ENCODE peak calls at places on chromosomes 13 and 19, in ten cellular contexts. T is CD8-positive, alpha-beta memory T cell; I is IMR-90; Q is tibial artery; N is body of pancreas; R is CD4-positive, CD25-positive, alpha-beta regulatory T cell; O is breast epithelium; L is right lobe of liver; C is right cardiac atrium; M is aorta. W is an unnamed sample. For H3K4me1 and H3K9me3, the result is how much of the 10 kb centered on the place peaks cover.

GRCh38 chr19:29807870-29808405 is 3.9 kb upstream of the CCNE1 start:
- DNase-seq in R (no peak), M (no peak), N (no peak), T (no peak), I (no peak), L (peak), Q (no peak), C (no peak), O (no peak), W (no peak)

GRCh38 chr19:45211751-45212381 is 33.3 kb downstream of the BLOC1S3 start:
- DNase-seq in C (peak), O (peak), T (no peak), M (no peak), Q (no peak), N (peak), I (no peak), L (peak), R (no peak), W (no peak)

GRCh38 chr13:44281252-44282000 is 92.2 kb upstream of the SERP2 start:
- DNase-seq in L (no peak), T (no peak), C (no peak), M (no peak), I (no peak), Q (no peak), O (no peak), N (no peak), R (no peak), W (no peak)

GRCh38 chr13:84654654-84655244 is 772.5 kb upstream of the SLITRK1 start:
- DNase-seq in I (no peak), N (no peak), T (no peak), C (no peak), R (no peak), O (no peak), Q (no peak), L (no peak), M (no peak), W (no peak)

GRCh38 chr13:105196052-105196451 is 1339.4 kb downstream of the EFNB2 start:
- DNase-seq in N (no peak), T (no peak), I (peak), O (no peak), C (no peak), R (no peak), Q (no peak), M (no peak), L (no peak), W (no peak)

GRCh38 chr13:96677029-96677428 is 317.2 kb downstream of the OXGR1 start:
- DNase-seq in T (no peak), M (no peak), N (no peak), O (no peak), L (no peak), C (no peak), I (no peak), Q (no peak), R (no peak), W (no peak)

GRCh38 chr13:36919833-36920611 is at the start of gene SMAD9:
- DNase-seq in T (no peak), Q (peak), N (peak), M (peak), L (peak), O (peak), I (peak), C (peak), R (peak), W (peak)

GRCh38 chr19:30606114-30607050 is 234.2 kb downstream of the ZNF536 start:
- DNase-seq in L (no peak), C (no peak), T (no peak), M (no peak), N (no peak), Q (no peak), I (no peak), R (no peak), O (no peak), W (no peak)

GRCh38 chr13:74061939-74062595 is 72.1 kb downstream of the KLF12 start:
- DNase-seq in O (no peak), N (peak), M (no peak), L (no peak), R (peak), T (peak), I (peak), C (no peak), Q (no peak), W (no peak)

GRCh38 chr13:41384749-41385503 is 72.4 kb upstream of the RGCC start:
- DNase-seq in O (no peak), C (no peak), T (no peak), R (peak), L (no peak), Q (no peak), M (no peak), N (no peak), I (peak), W (no peak)

GRCh38 chr13:72643339-72643989 is 84.0 kb downstream of the MZT1 start:
- DNase-seq in M (peak), L (no peak), O (no peak), N (peak), R (peak), T (peak), Q (no peak), C (peak), I (peak), W (peak)

GRCh38 chr19:41376241-41376997 is at the start of gene TMEM91:
- DNase-seq in Q (peak), C (peak), R (peak), T (no peak), O (no peak), I (no peak), N (peak), M (peak), L (no peak), W (peak)

GRCh38 chr13:76764429-76764828 is 121.8 kb downstream of the KCTD12 start:
- DNase-seq in T (no peak), Q (peak), L (peak), M (peak), N (peak), O (no peak), C (peak), I (peak), R (no peak), W (peak)

GRCh38 chr13:23579072-23579885 is 9.1 kb downstream of the TNFRSF19 start:
- DNase-seq in C (peak), L (peak), I (peak), M (peak), N (peak), R (peak), Q (peak), T (peak), O (peak), W (peak)

GRCh38 chr19:47573076-47574026 is at the start of gene ZNF541:
- DNase-seq in Q (peak), C (peak), N (peak), I (peak), O (peak), T (peak), M (peak), L (peak), R (peak), W (peak)

GRCh38 chr19:17855333-17856152 is 4.2 kb upstream of the RPL18A start:
- DNase-seq in Q (peak), M (peak), I (peak), O (peak), R (peak), L (peak), C (peak), T (peak), N (peak), W (peak)

GRCh38 chr19:18489627-18490184 is 32.2 kb downstream of the ELL start:
- DNase-seq in T (no peak), N (no peak), Q (no peak), R (no peak), C (peak), M (no peak), O (no peak), I (no peak), L (no peak), W (no peak)

GRCh38 chr19:17510220-17510993 is 1.0 kb upstream of the PGLS start:
- DNase-seq in L (no peak), Q (no peak), R (no peak), T (no peak), O (no peak), C (no peak), M (no peak), I (no peak), N (no peak), W (no peak)

GRCh38 chr19:4521170-4521887 is 3.0 kb upstream of the PLIN4 start:
- DNase-seq in R (no peak), I (no peak), N (no peak), Q (no peak), C (peak), T (no peak), M (no peak), L (peak), O (no peak), W (no peak)

GRCh38 chr19:2478324-2478755 is 2.4 kb downstream of the GADD45B start:
- DNase-seq in M (peak), C (peak), R (peak), T (peak), N (peak), O (peak), Q (peak), L (peak), I (peak), W (peak)

GRCh38 chr13:77907653-77908341 is 10.8 kb downstream of the EDNRB start:
- DNase-seq in T (no peak), Q (no peak), N (no peak), R (no peak), O (no peak), L (no peak), M (no peak), I (no peak), C (peak), W (no peak)
- H3K4me3 ChIP-seq in T (no peak), Q (no peak), N (no peak), R (no peak), O (no peak), L (no peak), M (no peak), I (no peak), C (no peak), W (no peak)

GRCh38 chr13:114108894-114109293 is 23.5 kb downstream of the RASA3 start:
- DNase-seq in T (peak), L (no peak), Q (peak), O (no peak), M (peak), C (peak), R (no peak), N (no peak), I (no peak), W (peak)
- H3K4me1 ChIP-seq in T (half or more), L (under half), Q (under half), O (under half), M (under half), C (under half), R (half or more), N (under half), I (half or more), W (under half)

GRCh38 chr19:52880895-52881389 is 16.5 kb downstream of the ZNF320 start:
- DNase-seq in Q (no peak), L (no peak), M (no peak), C (no peak), R (no peak), N (no peak), O (no peak), T (no peak), I (no peak), W (no peak)
- H3K9me3 ChIP-seq in Q (half or more), L (under half), M (under half), C (under half), R (half or more), N (under half), O (under half), T (under half), I (half or more), W (half or more)

GRCh38 chr19:53965091-53965490 is 2.4 kb downstream of the CACNG8 start:
- DNase-seq in N (no peak), O (no peak), R (no peak), C (no peak), I (no peak), M (no peak), Q (no peak), L (peak), T (no peak), W (no peak)
- H3K4me3 ChIP-seq in N (no peak), O (no peak), R (no peak), C (peak), I (no peak), M (no peak), Q (no peak), L (no peak), T (no peak), W (no peak)

GRCh38 chr19:5967994-5968430 is 9.9 kb downstream of the RANBP3 start:
- DNase-seq in I (peak), Q (peak), M (peak), L (no peak), C (no peak), N (peak), R (peak), T (peak), O (peak), W (no peak)
- H3K4me1 ChIP-seq in I (under half), Q (under half), M (under half), L (under half), C (under half), N (half or more), R (half or more), T (half or more), O (under half), W (under half)

DNA sequence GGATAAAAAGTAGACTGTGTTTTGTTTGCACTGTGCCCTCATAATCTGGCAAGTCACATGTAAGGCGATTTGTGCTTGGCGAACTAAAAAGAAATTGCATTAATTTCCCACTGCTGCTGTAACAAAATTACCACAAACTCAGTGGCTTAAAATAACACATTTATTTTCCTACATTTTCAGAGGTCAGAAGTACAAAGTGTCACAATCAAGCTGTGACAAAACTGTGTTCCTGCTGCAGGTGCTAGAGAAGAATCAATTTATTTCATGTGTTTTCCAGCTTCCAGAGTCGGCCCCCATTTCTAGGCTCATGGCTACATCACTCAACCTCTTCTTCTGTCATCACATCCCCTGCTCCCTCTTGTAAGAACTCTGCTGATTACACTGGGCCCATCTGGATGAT is 158.6 kb upstream of the UFM1 start:
- DNase-seq in R (no peak), N (no peak), T (no peak), L (no peak), C (no peak), O (no peak), Q (no peak), M (no peak), I (no peak), W (no peak)
- H3K9me3 ChIP-seq in R (under half), N (under half), T (under half), L (under half), C (under half), O (under half), Q (under half), M (under half), I (under half), W (under half)

DNA sequence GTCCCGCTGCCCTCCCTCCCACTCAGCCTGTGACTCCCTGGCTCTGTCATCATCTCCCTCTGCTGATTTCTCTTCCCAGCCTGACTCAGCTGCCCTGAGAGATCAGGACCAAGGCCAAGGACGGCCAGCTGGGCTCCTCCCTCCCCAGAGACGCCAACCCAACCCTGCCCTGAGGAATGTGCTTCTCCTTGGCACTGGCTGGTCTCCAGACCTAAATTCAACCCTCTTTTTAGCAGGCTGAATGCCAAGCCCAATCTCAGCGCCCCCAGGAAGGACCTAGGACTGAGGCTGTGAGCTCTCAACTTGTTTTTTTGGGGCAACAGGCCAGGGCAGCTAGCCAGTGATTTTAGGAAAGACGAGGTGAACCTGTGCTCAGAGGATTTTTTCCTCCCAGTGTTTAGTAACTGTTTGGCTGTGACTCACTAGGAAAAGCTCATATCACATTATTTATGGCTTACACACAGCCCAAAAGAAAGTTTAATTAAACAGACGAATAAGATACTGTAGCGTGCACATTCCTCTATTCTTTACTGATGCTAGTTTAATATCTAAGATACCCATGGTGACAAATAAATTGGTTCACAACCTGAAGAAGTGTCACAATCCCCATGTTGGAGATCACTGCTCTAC is 7.4 kb upstream of the IGFL1 start:
- DNase-seq in R (no peak), Q (peak), I (peak), M (peak), L (no peak), O (peak), C (peak), T (no peak), N (peak), W (no peak)
- H3K4me3 ChIP-seq in R (no peak), Q (no peak), I (no peak), M (no peak), L (no peak), O (no peak), C (no peak), T (no peak), N (no peak), W (no peak)

GRCh38 chr19:6275170-6275744 is 4.5 kb downstream of the MLLT1 start:
- DNase-seq in R (no peak), Q (no peak), M (no peak), I (no peak), N (no peak), T (no peak), L (no peak), C (no peak), O (no peak), W (no peak)
- H3K4me1 ChIP-seq in R (under half), Q (half or more), M (under half), I (half or more), N (half or more), T (under half), L (under half), C (half or more), O (under half), W (under half)

GRCh38 chr19:37519890-37520289 is 13.2 kb downstream of the ZNF793 start:
- DNase-seq in Q (no peak), O (no peak), L (no peak), M (no peak), N (no peak), I (peak), C (no peak), T (no peak), R (no peak), W (no peak)
- H3K9me3 ChIP-seq in Q (half or more), O (half or more), L (under half), M (under half), N (under half), I (under half), C (under half), T (under half), R (under half), W (half or more)